ENCODE peak calls at places on chromosomes 12 and 14, in five cellular contexts. N is HepG2, W is HFF-Myc, Q is stomach, S is PC-3. M is an unnamed sample.
A peak's percentile ranks its signal among the peaks of the same experiment; 100 is the strongest.

GRCh38 chr14:33958616-33959226 is 7.8 kb upstream of the EGLN3 start:
- DNase-seq in N (no peak), W (no peak), Q (no peak), S (no peak), M (no peak)

GRCh38 chr14:89277229-89277628 is 139.8 kb downstream of the FOXN3 start:
- DNase-seq in N (no peak), W (no peak), Q (no peak), S (no peak), M (no peak)

GRCh38 chr12:131673519-131674265 is 37.2 kb upstream of the SFSWAP start:
- DNase-seq in N (no peak), W (peak; percentile 17), Q (no peak), S (peak; percentile 78), M (no peak)

GRCh38 chr12:47705571-47706425 is at the start of gene RPAP3:
- DNase-seq in N (peak; percentile 87), W (peak; percentile 67), Q (peak; percentile 99), S (peak; percentile 95), M (peak; percentile 93)

GRCh38 chr12:132174015-132174660 is 29.9 kb downstream of the NOC4L start:
- DNase-seq in N (no peak), W (no peak), Q (no peak), S (no peak), M (no peak)

GRCh38 chr12:18339633-18340032 is 78.3 kb downstream of the PIK3C2G start:
- DNase-seq in N (no peak), W (no peak), Q (no peak), S (no peak), M (no peak)

GRCh38 chr12:92034083-92034482 is 111.6 kb downstream of the BTG1 start:
- DNase-seq in N (no peak), W (no peak), Q (no peak), S (no peak), M (no peak)

GRCh38 chr12:16119618-16120017 is 157.9 kb downstream of the SLC15A5 start:
- DNase-seq in N (no peak), W (no peak), Q (no peak), S (no peak), M (no peak)

GRCh38 chr12:111780166-111780565 is 13.4 kb downstream of the ALDH2 start:
- DNase-seq in N (no peak), W (no peak), Q (no peak), S (no peak), M (no peak)

GRCh38 chr12:76020731-76021672 is 10.6 kb downstream of the PHLDA1 start:
- DNase-seq in N (no peak), W (peak; percentile 95), Q (no peak), S (peak; percentile 97), M (no peak)

GRCh38 chr14:88002421-88002820 is 2.5 kb upstream of the GPR65 start:
- DNase-seq in N (no peak), W (no peak), Q (no peak), S (no peak), M (no peak)

GRCh38 chr12:54164402-54165145 is 24.2 kb downstream of the SMUG1 start:
- DNase-seq in N (no peak), W (no peak), Q (no peak), S (no peak), M (no peak)

GRCh38 chr12:13215056-13215455 is 18.5 kb downstream of the EMP1 start:
- DNase-seq in N (no peak), W (no peak), Q (no peak), S (no peak), M (no peak)

GRCh38 chr12:3178671-3179413 is 101.7 kb downstream of the TSPAN9 start:
- DNase-seq in N (no peak), W (no peak), Q (no peak), S (no peak), M (no peak)

GRCh38 chr14:100028990-100029677 is 36.1 kb upstream of the EVL start:
- DNase-seq in N (no peak), W (no peak), Q (no peak), S (peak; percentile 21), M (no peak)

GRCh38 chr12:101931498-101932326 is 54.3 kb downstream of the DRAM1 start:
- DNase-seq in N (no peak), W (no peak), Q (no peak), S (no peak), M (no peak)

GRCh38 chr12:113194971-113195391 is 9.5 kb downstream of the RITA1 start:
- DNase-seq in N (no peak), W (no peak), Q (no peak), S (no peak), M (no peak)

GRCh38 chr12:93595336-93595735 is 22.9 kb downstream of the SOCS2 start:
- DNase-seq in N (no peak), W (no peak), Q (no peak), S (no peak), M (no peak)

GRCh38 chr12:16854465-16854864 is 248.5 kb upstream of the LMO3 start:
- DNase-seq in N (no peak), W (no peak), Q (no peak), S (no peak), M (no peak)

GRCh38 chr14:77024171-77024627 is 4.3 kb downstream of the IRF2BPL start:
- DNase-seq in N (peak; percentile 66), W (no peak), Q (no peak), S (peak; percentile 76), M (no peak)

GRCh38 chr14:52802597-52802996 is 11.2 kb upstream of the GNPNAT1 start:
- DNase-seq in N (no peak), W (no peak), Q (no peak), S (peak; percentile 96), M (no peak)

GRCh38 chr14:101480747-101481530 is 80.4 kb upstream of the DIO3 start:
- DNase-seq in N (peak; percentile 10), W (no peak), Q (peak; percentile 15), S (peak; percentile 95), M (no peak)

GRCh38 chr14:52025952-52026510 is 36.7 kb downstream of the RTRAF start:
- DNase-seq in N (no peak), W (peak; percentile 36), Q (no peak), S (no peak), M (no peak)

GRCh38 chr12:97899956-97900355 is 437.4 kb downstream of the RMST start:
- DNase-seq in N (peak; percentile 62), W (no peak), Q (no peak), S (no peak), M (no peak)

GRCh38 chr14:59363545-59364226 is 101.5 kb downstream of the GPR135 start:
- DNase-seq in N (no peak), W (no peak), Q (no peak), S (peak; percentile 98), M (no peak)

DNA sequence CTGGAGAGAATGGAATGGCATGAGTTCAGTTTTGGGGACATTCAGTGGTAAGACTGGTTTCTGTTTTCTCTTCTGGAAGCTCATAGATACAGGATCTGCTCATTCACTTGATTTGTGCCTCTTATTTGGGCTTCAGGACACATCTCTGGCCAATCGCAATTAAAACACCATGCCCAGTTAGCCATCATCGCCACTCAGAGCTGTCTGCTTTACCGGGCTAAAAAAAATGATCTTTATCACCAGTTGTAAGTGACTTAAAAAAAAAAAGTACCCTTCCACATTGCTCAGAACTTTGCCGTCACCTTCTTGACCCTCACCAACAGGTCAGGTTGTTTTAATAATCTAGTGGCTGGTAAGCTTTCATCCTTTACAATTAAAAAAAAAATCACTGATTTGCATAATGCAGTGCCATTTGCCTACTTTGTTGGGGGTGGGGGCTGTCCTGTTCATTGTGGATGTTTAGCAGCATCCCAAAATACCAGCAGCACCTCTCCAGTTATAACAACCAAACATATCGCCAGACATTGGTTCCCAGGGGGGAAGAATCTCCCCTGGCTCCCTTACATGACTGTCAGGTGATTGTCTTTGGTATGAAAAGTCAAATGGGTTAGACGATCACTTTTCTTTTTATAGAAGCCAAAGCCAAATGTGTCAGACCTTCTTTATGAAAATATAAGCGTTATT is 150.1 kb downstream of the PRKCH start:
- DNase-seq in N (no peak), W (no peak), Q (no peak), S (no peak), M (no peak)
- H3K4me3 ChIP-seq in N (no peak overlapping the region), W (peak overlapping the region; percentile 26), Q (peak overlapping the region; percentile 15), S (peak overlapping the region; percentile 68), M (peak overlapping the region; percentile 33)

GRCh38 chr14:92520701-92521415 is 7.3 kb downstream of the RIN3 start:
- DNase-seq in N (no peak), W (no peak), Q (no peak), S (no peak), M (no peak)
- H3K4me3 ChIP-seq in N (no peak overlapping the region), W (no peak overlapping the region), Q (no peak overlapping the region), S (no peak overlapping the region), M (no peak overlapping the region)

DNA sequence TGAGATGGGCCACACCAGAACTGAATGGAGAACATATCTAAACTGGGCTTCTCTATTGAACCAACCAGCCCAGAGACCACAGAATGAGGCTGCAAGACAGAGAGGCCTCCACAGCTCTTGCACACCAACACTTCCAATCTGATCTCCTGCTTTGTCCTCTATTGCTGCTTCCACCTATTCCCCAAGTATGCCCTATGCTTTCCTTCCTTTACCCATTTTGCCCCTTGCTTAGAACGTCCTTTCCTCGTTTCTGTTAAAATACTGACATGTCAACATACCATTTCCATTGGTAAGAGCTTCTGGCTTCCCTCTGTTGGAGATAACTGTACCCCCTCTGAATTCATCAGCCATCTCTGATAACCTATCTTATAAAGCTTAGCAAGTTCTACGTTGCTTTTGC is 2.8 kb downstream of the SLC2A13 start:
- DNase-seq in N (no peak), W (no peak), Q (no peak), S (no peak), M (no peak)
- H3K4me3 ChIP-seq in N (no peak overlapping the region), W (no peak overlapping the region), Q (no peak overlapping the region), S (no peak overlapping the region), M (no peak overlapping the region)

GRCh38 chr12:128808651-128809050 is 15.1 kb downstream of the SLC15A4 start:
- DNase-seq in N (no peak), W (no peak), Q (peak; percentile 7), S (no peak), M (peak; percentile 11)
- H3K4me3 ChIP-seq in N (no peak overlapping the region), W (no peak overlapping the region), Q (no peak overlapping the region), S (no peak overlapping the region), M (no peak overlapping the region)

GRCh38 chr12:120079352-120080042 is 37.1 kb downstream of the RAB35 start:
- DNase-seq in N (peak; percentile 78), W (no peak), Q (no peak), S (peak; percentile 98), M (no peak)
- H3K4me3 ChIP-seq in N (peak overlapping the region; percentile 13), W (no peak overlapping the region), Q (no peak overlapping the region), S (peak overlapping the region; percentile 27), M (no peak overlapping the region)

DNA sequence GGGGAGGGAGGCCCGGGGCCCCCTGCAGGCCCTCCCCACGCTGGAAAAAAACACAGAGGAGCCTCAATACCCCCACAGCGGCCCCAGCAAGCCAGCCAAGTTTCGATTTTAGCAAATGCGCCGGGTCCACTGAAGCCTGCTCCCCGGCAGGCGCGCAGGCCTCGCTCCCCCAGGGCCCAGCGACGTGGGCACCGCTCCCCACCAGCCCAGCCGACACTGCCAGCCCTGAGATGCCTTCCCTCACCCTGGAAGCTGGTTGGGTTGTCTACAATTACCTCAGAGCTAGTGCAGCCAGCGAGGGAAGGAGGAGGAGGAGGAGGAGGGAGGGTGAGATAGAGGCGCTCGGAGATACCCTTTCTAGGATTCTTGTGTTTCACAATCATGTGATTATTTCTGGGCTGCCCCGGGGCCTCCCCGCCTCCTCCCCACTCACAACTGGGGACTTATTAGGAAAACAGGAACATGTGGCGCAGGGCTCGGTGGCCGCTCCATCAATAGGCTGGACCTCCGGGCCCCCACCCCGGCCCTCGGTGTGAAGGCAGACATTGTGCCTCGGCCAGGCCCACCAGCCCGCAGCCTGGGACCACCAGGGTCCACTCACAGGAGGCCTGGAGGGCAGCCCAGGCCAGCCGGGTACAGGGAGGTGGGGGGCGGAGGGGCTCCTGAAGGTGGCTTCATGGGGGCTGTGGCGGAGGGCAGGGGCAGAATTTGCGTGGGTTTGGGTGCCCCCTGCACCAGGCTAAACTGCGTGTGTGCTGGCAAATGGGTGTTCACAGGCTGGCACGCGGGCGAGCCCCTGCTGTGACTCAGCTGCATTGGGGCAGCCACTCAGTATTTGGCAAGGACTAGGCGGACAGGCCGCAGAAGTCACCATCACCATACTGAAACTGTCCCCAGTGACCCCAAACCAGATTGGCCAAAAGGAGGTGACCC is 109.9 kb downstream of the NCOR2 start:
- DNase-seq in N (no peak), W (no peak), Q (peak; percentile 54), S (no peak), M (peak; percentile 92)
- H3K4me3 ChIP-seq in N (no peak overlapping the region), W (no peak overlapping the region), Q (peak overlapping the region; percentile 35), S (no peak overlapping the region), M (peak overlapping the region; percentile 38)